ENCODE peak calls at places on chromosome 14, in four cellular contexts. T, M, A and V are unnamed samples.

GRCh38 chr14:74491952-74492351 is 1.2 kb downstream of the NPC2 start:
- DNase-seq in T (no peak), M (peak; percentile 66), A (peak; percentile 59), V (no peak)

GRCh38 chr14:79404874-79405273 is 806.4 kb downstream of the DIO2 start:
- DNase-seq in T (no peak), M (no peak), A (no peak), V (no peak)

GRCh38 chr14:34460841-34461240 is 1.2 kb downstream of the SPTSSA start:
- DNase-seq in T (no peak), M (peak; percentile 9), A (no peak), V (no peak)

GRCh38 chr14:76844223-76844622 is 18.0 kb downstream of the LRRC74A start:
- DNase-seq in T (peak; percentile 90), M (peak; percentile 12), A (no peak), V (no peak)

GRCh38 chr14:82387699-82388098 is 854.0 kb upstream of the SEL1L start:
- DNase-seq in T (no peak), M (no peak), A (no peak), V (no peak)

GRCh38 chr14:80211143-80212024 is at the start of gene DIO2:
- DNase-seq in T (no peak), M (peak; percentile 38), A (no peak), V (peak; percentile 27)

GRCh38 chr14:101559624-101560533 is 1.4 kb upstream of the DIO3 start:
- DNase-seq in T (no peak), M (peak; percentile 1), A (no peak), V (no peak)

GRCh38 chr14:77299776-77300175 is 20.9 kb downstream of the POMT2 start:
- DNase-seq in T (no peak), M (no peak), A (no peak), V (no peak)

GRCh38 chr14:32332415-32333116 is 3.5 kb downstream of the AKAP6 start:
- DNase-seq in T (no peak), M (no peak), A (no peak), V (no peak)

GRCh38 chr14:99744873-99745224 is 48.4 kb upstream of the EML1 start:
- DNase-seq in T (no peak), M (no peak), A (no peak), V (no peak)

GRCh38 chr14:85279407-85279806 is 250.5 kb upstream of the FLRT2 start:
- DNase-seq in T (no peak), M (no peak), A (no peak), V (no peak)

GRCh38 chr14:46381674-46382073 is 269.9 kb downstream of the RPL10L start:
- DNase-seq in T (no peak), M (no peak), A (no peak), V (no peak)

GRCh38 chr14:54486685-54487084 is 2.1 kb downstream of the GMFB start:
- DNase-seq in T (no peak), M (no peak), A (no peak), V (no peak)

GRCh38 chr14:75578786-75579781 is 664 bp downstream of the FLVCR2 start:
- DNase-seq in T (peak; percentile 88), M (peak; percentile 24), A (no peak), V (no peak)

GRCh38 chr14:99361596-99362220 is 89.7 kb upstream of the BCL11B start:
- DNase-seq in T (no peak), M (no peak), A (no peak), V (no peak)

GRCh38 chr14:50659327-50659974 is 8.7 kb downstream of the SAV1 start:
- DNase-seq in T (no peak), M (no peak), A (no peak), V (no peak)

GRCh38 chr14:68688872-68689371 is 103.9 kb downstream of the ZFP36L1 start:
- DNase-seq in T (peak; percentile 64), M (peak; percentile 86), A (no peak), V (peak; percentile 43)

GRCh38 chr14:54787263-54787662 is 115.4 kb downstream of the GCH1 start:
- DNase-seq in T (peak; percentile 68), M (no peak), A (no peak), V (no peak)

GRCh38 chr14:89563503-89563902 is 146.5 kb upstream of the FOXN3 start:
- DNase-seq in T (no peak), M (no peak), A (no peak), V (no peak)

GRCh38 chr14:75182820-75183219 is 6.4 kb upstream of the TMED10 start:
- DNase-seq in T (no peak), M (peak; percentile 87), A (no peak), V (peak; percentile 71)

GRCh38 chr14:29645117-29645516 is 282.5 kb downstream of the PRKD1 start:
- DNase-seq in T (no peak), M (no peak), A (no peak), V (no peak)

GRCh38 chr14:51410846-51411245 is 170.8 kb downstream of the TMX1 start:
- DNase-seq in T (no peak), M (no peak), A (no peak), V (no peak)

GRCh38 chr14:53881161-53881846 is 75.3 kb downstream of the BMP4 start:
- DNase-seq in T (no peak), M (peak; percentile 21), A (no peak), V (peak; percentile 50)

GRCh38 chr14:77085538-77085937 is 12.5 kb upstream of the CIPC start:
- DNase-seq in T (no peak), M (no peak), A (no peak), V (no peak)

GRCh38 chr14:73787760-73788508 is 63.7 kb upstream of the PTGR2 start:
- DNase-seq in T (no peak), M (no peak), A (peak; percentile 27), V (no peak)

GRCh38 chr14:29926701-29927595 is 699 bp downstream of the PRKD1 start:
- DNase-seq in T (no peak), M (peak; percentile 52), A (peak; percentile 40), V (no peak)

GRCh38 chr14:59301354-59301753 is 112.9 kb downstream of the DAAM1 start:
- DNase-seq in T (no peak), M (no peak), A (peak; percentile 73), V (no peak)

GRCh38 chr14:79280400-79280670 is 931.0 kb downstream of the DIO2 start:
- DNase-seq in T (no peak), M (no peak), A (no peak), V (no peak)

GRCh38 chr14:65446159-65446558 is 33.6 kb downstream of the FUT8 start:
- DNase-seq in T (no peak), M (peak; percentile 44), A (no peak), V (no peak)

GRCh38 chr14:99596071-99596627 is 7.9 kb downstream of the CCDC85C start:
- DNase-seq in T (no peak), M (no peak), A (no peak), V (no peak)

GRCh38 chr14:67077914-67078313 is 111.3 kb upstream of the GARIN2 start:
- DNase-seq in T (no peak), M (no peak), A (no peak), V (no peak)

GRCh38 chr14:26528415-26529182 is 69.2 kb downstream of the NOVA1 start:
- DNase-seq in T (peak; percentile 81), M (peak; percentile 59), A (no peak), V (no peak)

GRCh38 chr14:31292962-31293616 is 85.5 kb upstream of the HECTD1 start:
- DNase-seq in T (no peak), M (no peak), A (no peak), V (no peak)

DNA sequence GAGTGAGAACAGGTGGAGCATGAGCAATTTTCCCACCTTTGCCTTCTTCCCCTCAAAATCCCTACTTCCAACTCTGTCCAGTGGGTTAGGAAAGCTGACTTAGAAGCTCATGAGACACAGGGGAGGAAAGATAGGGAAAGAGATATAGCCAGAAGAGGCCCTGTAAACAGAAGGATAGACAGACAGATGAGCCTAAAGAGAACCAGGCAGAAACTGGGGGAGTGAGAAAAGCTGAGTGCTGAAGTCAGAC is 5.0 kb downstream of the AJUBA start:
- DNase-seq in T (no peak), M (no peak), A (no peak), V (no peak)
- H3K4me3 ChIP-seq in T (no peak overlapping the region), M (peak overlapping the region; percentile 22), A (no peak overlapping the region), V (no peak overlapping the region)

DNA sequence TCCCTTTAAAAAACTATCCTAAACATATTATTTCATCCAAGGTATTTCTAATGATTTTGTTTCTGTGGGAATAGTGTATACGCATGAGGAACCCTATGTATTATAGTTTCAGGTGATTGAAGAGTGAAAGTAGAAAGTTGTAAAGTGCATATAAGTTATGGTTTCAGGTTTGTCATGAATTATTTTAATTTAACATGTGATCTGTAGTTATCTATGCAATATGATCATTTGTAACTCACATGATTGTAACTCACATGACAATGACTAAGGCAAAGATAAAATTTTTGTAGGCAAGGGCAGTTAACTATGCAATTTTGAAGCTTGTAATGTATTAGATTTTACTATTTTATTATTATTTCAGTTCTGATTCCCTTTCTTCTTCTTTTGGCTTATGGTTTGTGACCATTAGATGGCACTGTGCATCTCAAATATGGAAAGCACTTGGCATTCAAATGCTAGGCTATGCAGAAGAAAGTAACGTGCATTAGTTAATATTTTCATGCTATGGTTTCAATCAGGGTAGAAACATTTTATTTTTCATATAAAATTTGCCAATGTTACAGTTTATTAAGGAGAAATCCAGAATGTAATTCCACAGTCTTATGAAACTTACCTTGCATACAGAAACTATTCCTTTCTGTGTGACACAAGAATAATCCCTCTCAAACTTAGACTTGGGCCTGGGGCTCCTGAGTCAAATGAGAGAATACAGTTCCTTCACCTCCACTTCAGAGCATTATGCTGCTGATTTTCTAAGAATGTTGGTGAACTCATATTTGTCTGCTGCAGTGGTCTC is 15.8 kb upstream of the TMEM30B start:
- DNase-seq in T (no peak), M (peak; percentile 34), A (no peak), V (no peak)
- TF ChIP-seq CTCF in T (no peak), M (peak; percentile 79), A (peak; percentile 38), V (peak; percentile 69)

DNA sequence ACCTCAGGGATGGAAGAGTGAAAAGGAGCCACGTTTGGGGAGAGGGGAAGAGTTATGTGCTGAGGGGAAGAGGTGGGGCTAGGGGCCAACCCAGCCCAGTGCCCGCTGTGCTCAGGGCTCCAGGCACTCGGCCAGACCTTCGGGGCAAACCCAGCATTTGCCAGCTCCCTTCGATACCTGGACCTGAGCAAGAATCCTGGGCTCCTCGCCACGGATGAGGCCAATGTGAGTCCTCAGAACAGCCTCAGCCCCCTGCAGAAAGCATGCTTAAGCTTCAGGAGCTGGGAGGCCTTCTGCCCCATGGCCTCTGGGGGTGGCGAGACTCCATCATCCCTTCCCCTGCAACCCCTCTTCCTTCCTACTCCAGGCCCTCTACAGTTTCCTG is 5.0 kb downstream of the CARMIL3 start:
- DNase-seq in T (no peak), M (no peak), A (no peak), V (no peak)
- H3K4me3 ChIP-seq in T (no peak overlapping the region), M (no peak overlapping the region), A (no peak overlapping the region), V (no peak overlapping the region)

DNA sequence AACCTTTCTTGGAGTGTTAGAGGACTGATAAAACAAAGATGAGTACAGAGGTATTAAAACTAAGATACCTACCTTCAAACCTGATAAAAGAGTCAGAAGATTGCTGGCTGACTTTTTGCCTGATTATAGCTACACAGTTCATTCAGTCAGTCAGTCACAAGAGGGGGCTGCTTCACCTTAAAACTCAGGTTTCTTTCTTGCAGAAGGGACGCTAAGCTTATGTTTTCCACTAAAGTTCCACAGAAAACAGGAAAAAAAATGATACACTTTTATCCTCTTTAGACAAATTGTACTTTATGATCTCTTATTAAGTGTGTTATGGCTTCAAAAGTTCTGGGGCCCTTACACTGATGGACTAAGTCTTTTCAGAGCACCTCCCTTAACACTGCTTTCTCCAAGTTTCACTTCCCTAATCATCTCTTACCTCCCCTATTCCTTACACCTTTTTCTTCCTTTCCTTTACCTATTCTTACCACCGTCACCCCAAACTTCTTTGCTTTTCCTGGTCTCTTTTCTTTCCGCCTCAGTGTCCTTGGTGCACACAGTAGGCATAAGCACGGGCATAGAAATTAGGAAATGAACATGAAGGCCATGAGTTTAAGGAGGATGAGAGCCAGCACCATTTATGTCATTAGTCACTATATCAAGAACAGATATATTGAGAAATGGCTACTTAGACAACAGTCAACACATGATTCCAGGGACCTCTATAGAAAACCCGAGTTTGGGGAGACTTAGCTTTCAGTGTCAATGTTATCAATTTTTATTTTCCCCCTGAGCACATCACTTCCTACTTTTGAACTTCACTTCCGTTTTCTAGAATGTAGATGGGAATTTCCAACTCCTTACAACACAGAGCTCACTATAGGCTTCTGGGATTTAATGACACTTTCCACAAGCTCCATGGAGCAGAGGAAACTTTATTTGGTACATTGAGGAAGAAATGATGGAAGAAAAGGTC is 448.9 kb upstream of the OR4E1 start:
- DNase-seq in T (no peak), M (no peak), A (peak; percentile 15), V (no peak)
- TF ChIP-seq CTCF in T (no peak), M (no peak), A (peak; percentile 39), V (no peak)